ENCODE peak calls at places on chromosomes 13 and 19, in seven cellular contexts. K is glutamatergic neuron, D is left lung, N is SHP77, U is kidney tubule cell, V is AG08395, A is mucosa of descending colon. Q is an unnamed sample.

GRCh38 chr19:11814707-11815050 is 606 bp downstream of the ZNF440 start:
- DNase-seq in K (no peak), D (no peak), N (peak), U (peak), V (peak), A (no peak), Q (no peak)

GRCh38 chr13:110553417-110553816 is 8.1 kb downstream of the RAB20 start:
- DNase-seq in K (no peak), D (no peak), N (no peak), U (no peak), V (no peak), A (no peak), Q (no peak)

GRCh38 chr19:11538232-11539036 is at the start of gene CNN1:
- DNase-seq in K (peak), D (peak), N (no peak), U (no peak), V (peak), A (peak), Q (peak)

GRCh38 chr19:50178320-50178719 is 15.2 kb upstream of the IZUMO2 start:
- DNase-seq in K (no peak), D (no peak), N (peak), U (no peak), V (no peak), A (no peak), Q (no peak)

GRCh38 chr19:2574971-2575630 is 99.2 kb downstream of the GADD45B start:
- DNase-seq in K (no peak), D (peak), N (no peak), U (no peak), V (no peak), A (no peak), Q (no peak)

GRCh38 chr13:112172017-112172416 is 105.1 kb downstream of the SOX1 start:
- DNase-seq in K (no peak), D (no peak), N (no peak), U (no peak), V (no peak), A (no peak), Q (no peak)

GRCh38 chr19:3154957-3155736 is 19.3 kb downstream of the GNA15 start:
- DNase-seq in K (no peak), D (peak), N (no peak), U (peak), V (peak), A (peak), Q (peak)

GRCh38 chr19:1037553-1038115 is 2.3 kb upstream of the ABCA7 start:
- DNase-seq in K (no peak), D (no peak), N (no peak), U (no peak), V (no peak), A (peak), Q (no peak)

GRCh38 chr13:80359459-80360297 is 18.8 kb upstream of the SPRY2 start:
- DNase-seq in K (no peak), D (no peak), N (peak), U (no peak), V (no peak), A (no peak), Q (no peak)

GRCh38 chr19:44847144-44848035 is 1.3 kb downstream of the NECTIN2 start:
- DNase-seq in K (peak), D (peak), N (no peak), U (peak), V (peak), A (peak), Q (peak)

GRCh38 chr13:35927554-35927953 is 203.6 kb downstream of the DCLK1 start:
- DNase-seq in K (no peak), D (no peak), N (peak), U (peak), V (peak), A (no peak), Q (no peak)

GRCh38 chr13:91311491-91311890 is 36.0 kb upstream of the MIR17HG start:
- DNase-seq in K (no peak), D (no peak), N (no peak), U (peak), V (no peak), A (no peak), Q (no peak)

GRCh38 chr13:98176777-98177608 is at the start of gene RNF113B:
- DNase-seq in K (no peak), D (no peak), N (no peak), U (no peak), V (no peak), A (no peak), Q (no peak)

GRCh38 chr13:45696610-45697226 is 5.4 kb upstream of the CBY2 start:
- DNase-seq in K (no peak), D (no peak), N (no peak), U (peak), V (no peak), A (no peak), Q (no peak)

GRCh38 chr19:3366761-3367571 is 583 bp downstream of the NFIC start:
- DNase-seq in K (no peak), D (peak), N (peak), U (no peak), V (no peak), A (peak), Q (peak)

GRCh38 chr13:30819136-30819875 is 84.0 kb downstream of the ALOX5AP start:
- DNase-seq in K (no peak), D (no peak), N (no peak), U (peak), V (no peak), A (no peak), Q (no peak)

GRCh38 chr19:11238041-11238440 is 1.4 kb upstream of the ANGPTL8 start:
- DNase-seq in K (no peak), D (no peak), N (no peak), U (no peak), V (no peak), A (no peak), Q (no peak)

GRCh38 chr19:35346193-35347052 is 1.3 kb upstream of the FFAR1 start:
- DNase-seq in K (no peak), D (peak), N (no peak), U (no peak), V (no peak), A (peak), Q (no peak)

GRCh38 chr13:99028890-99029289 is 51.0 kb upstream of the DOCK9 start:
- DNase-seq in K (no peak), D (no peak), N (peak), U (no peak), V (no peak), A (no peak), Q (no peak)

GRCh38 chr19:44570984-44571684 is 41.7 kb upstream of the CEACAM20 start:
- DNase-seq in K (peak), D (peak), N (peak), U (peak), V (peak), A (no peak), Q (no peak)

GRCh38 chr19:19113040-19113541 is 25.2 kb downstream of the TMEM161A start:
- DNase-seq in K (peak), D (no peak), N (no peak), U (peak), V (peak), A (no peak), Q (no peak)

GRCh38 chr13:30371649-30372265 is 50.5 kb upstream of the UBE2L5 start:
- DNase-seq in K (no peak), D (no peak), N (no peak), U (peak), V (peak), A (peak), Q (no peak)

GRCh38 chr13:110938662-110939421 is 24.0 kb upstream of the ANKRD10 start:
- DNase-seq in K (no peak), D (no peak), N (no peak), U (peak), V (no peak), A (no peak), Q (no peak)

GRCh38 chr19:31730270-31730669 is 381.0 kb upstream of the TSHZ3 start:
- DNase-seq in K (no peak), D (no peak), N (no peak), U (no peak), V (no peak), A (no peak), Q (no peak)

GRCh38 chr19:2546128-2547032 is 70.5 kb downstream of the GADD45B start:
- DNase-seq in K (peak), D (peak), N (peak), U (peak), V (no peak), A (peak), Q (peak)

GRCh38 chr13:102978168-102978567 is 88.0 kb downstream of the SLC10A2 start:
- DNase-seq in K (no peak), D (no peak), N (no peak), U (peak), V (peak), A (no peak), Q (no peak)

GRCh38 chr13:41543664-41544300 is 86.4 kb downstream of the RGCC start:
- DNase-seq in K (no peak), D (no peak), N (no peak), U (peak), V (no peak), A (no peak), Q (no peak)

GRCh38 chr19:53308339-53308811 is 25.2 kb upstream of the ZNF845 start:
- DNase-seq in K (peak), D (no peak), N (no peak), U (no peak), V (peak), A (no peak), Q (no peak)

GRCh38 chr13:76822691-76823267 is 63.4 kb downstream of the KCTD12 start:
- DNase-seq in K (no peak), D (no peak), N (no peak), U (peak), V (peak), A (no peak), Q (no peak)

GRCh38 chr13:38283346-38283745 is 66.3 kb upstream of the UFM1 start:
- DNase-seq in K (no peak), D (no peak), N (no peak), U (no peak), V (no peak), A (no peak), Q (no peak)

GRCh38 chr19:42281175-42282035 is 12.4 kb downstream of the CIC start:
- DNase-seq in K (peak), D (peak), N (peak), U (no peak), V (no peak), A (peak), Q (peak)

GRCh38 chr13:67228909-67229308 is 1.2 kb downstream of the PCDH9 start:
- DNase-seq in K (no peak), D (no peak), N (no peak), U (no peak), V (peak), A (no peak), Q (no peak)

GRCh38 chr19:49042177-49042576 is 1.5 kb upstream of the CGB5 start:
- DNase-seq in K (no peak), D (no peak), N (no peak), U (peak), V (no peak), A (no peak), Q (no peak)

GRCh38 chr19:13033819-13034611 is 38.7 kb downstream of the NFIX start:
- DNase-seq in K (peak), D (peak), N (peak), U (peak), V (peak), A (peak), Q (peak)

GRCh38 chr19:1503089-1503924 is 9.5 kb downstream of the ADAMTSL5 start:
- DNase-seq in K (peak), D (no peak), N (peak), U (peak), V (peak), A (no peak), Q (peak)

GRCh38 chr13:46181799-46182490 is at the start of gene LCP1:
- DNase-seq in K (no peak), D (peak), N (no peak), U (peak), V (no peak), A (no peak), Q (no peak)

GRCh38 chr13:76361868-76362267 is 524.3 kb downstream of the KCTD12 start:
- DNase-seq in K (no peak), D (no peak), N (no peak), U (no peak), V (no peak), A (no peak), Q (no peak)

GRCh38 chr19:9431475-9431874 is 3.9 kb downstream of the ZNF266 start:
- DNase-seq in K (peak), D (no peak), N (no peak), U (peak), V (peak), A (no peak), Q (peak)

Q was measured in left ventricle myocardium superior.